ENCODE peak calls at places on chromosomes 5 and 9, in seven cellular contexts. One of them, this sample, is unnamed.

GRCh38 chr5:142845954-142846398 is 75.8 kb downstream of the ARHGAP26 start:
- DNase-seq in GM12891: no peak
- DNase-seq in HepG2: no peak
- DNase-seq in H1: no peak
- DNase-seq in SK-N-SH: no peak
- DNase-seq in GM12878: no peak
- DNase-seq in K562: no peak
- DNase-seq in this sample: no peak

GRCh38 chr9:134750450-134751155 is 109.0 kb downstream of the COL5A1 start:
- DNase-seq in GM12891: no peak
- DNase-seq in HepG2: no peak
- DNase-seq in H1: no peak
- DNase-seq in SK-N-SH: no peak
- DNase-seq in GM12878: no peak
- DNase-seq in K562: no peak
- DNase-seq in this sample: no peak

GRCh38 chr9:23695572-23695971 is 130.5 kb downstream of the ELAVL2 start:
- DNase-seq in GM12891: no peak
- DNase-seq in HepG2: no peak
- DNase-seq in H1: no peak
- DNase-seq in SK-N-SH: no peak
- DNase-seq in GM12878: no peak
- DNase-seq in K562: no peak
- DNase-seq in this sample: no peak

GRCh38 chr9:16712800-16713199 is 157.7 kb downstream of the BNC2 start:
- DNase-seq in GM12891: no peak
- DNase-seq in HepG2: no peak
- DNase-seq in H1: no peak
- DNase-seq in SK-N-SH: no peak
- DNase-seq in GM12878: no peak
- DNase-seq in K562: no peak
- DNase-seq in this sample: no peak

GRCh38 chr9:137319976-137320551 is 18.0 kb upstream of the NRARP start:
- DNase-seq in GM12891: no peak
- DNase-seq in HepG2: no peak
- DNase-seq in H1: peak; percentile 44
- DNase-seq in SK-N-SH: peak; percentile 40
- DNase-seq in GM12878: no peak
- DNase-seq in K562: no peak
- DNase-seq in this sample: no peak

GRCh38 chr5:13865317-13865716 is 79.2 kb downstream of the DNAH5 start:
- DNase-seq in GM12891: no peak
- DNase-seq in HepG2: no peak
- DNase-seq in H1: no peak
- DNase-seq in SK-N-SH: no peak
- DNase-seq in GM12878: no peak
- DNase-seq in K562: no peak
- DNase-seq in this sample: no peak

GRCh38 chr5:179908528-179908927 is 831 bp upstream of the TBC1D9B start:
- DNase-seq in GM12891: no peak
- DNase-seq in HepG2: peak; percentile 32
- DNase-seq in H1: peak; percentile 82
- DNase-seq in SK-N-SH: peak; percentile 67
- DNase-seq in GM12878: no peak
- DNase-seq in K562: no peak
- DNase-seq in this sample: no peak

GRCh38 chr5:124906339-124907097 is 160.1 kb upstream of the ZNF608 start:
- DNase-seq in GM12891: no peak
- DNase-seq in HepG2: peak; percentile 17
- DNase-seq in H1: no peak
- DNase-seq in SK-N-SH: peak; percentile 20
- DNase-seq in GM12878: no peak
- DNase-seq in K562: no peak
- DNase-seq in this sample: no peak

GRCh38 chr9:114092336-114092735 is 6.8 kb downstream of the KIF12 start:
- DNase-seq in GM12891: no peak
- DNase-seq in HepG2: no peak
- DNase-seq in H1: no peak
- DNase-seq in SK-N-SH: no peak
- DNase-seq in GM12878: no peak
- DNase-seq in K562: no peak
- DNase-seq in this sample: no peak

GRCh38 chr5:157271740-157272271 is 5.9 kb downstream of the CYFIP2 start:
- DNase-seq in GM12891: peak; percentile 43
- DNase-seq in HepG2: no peak
- DNase-seq in H1: no peak
- DNase-seq in SK-N-SH: no peak
- DNase-seq in GM12878: peak; percentile 93
- DNase-seq in K562: no peak
- DNase-seq in this sample: peak; percentile 50

GRCh38 chr5:128913551-128913950 is 51.7 kb upstream of the SLC27A6 start:
- DNase-seq in GM12891: no peak
- DNase-seq in HepG2: no peak
- DNase-seq in H1: no peak
- DNase-seq in SK-N-SH: no peak
- DNase-seq in GM12878: no peak
- DNase-seq in K562: no peak
- DNase-seq in this sample: no peak

GRCh38 chr9:93978498-93978897 is 23.3 kb upstream of the BARX1 start:
- DNase-seq in GM12891: no peak
- DNase-seq in HepG2: no peak
- DNase-seq in H1: no peak
- DNase-seq in SK-N-SH: no peak
- DNase-seq in GM12878: no peak
- DNase-seq in K562: peak; percentile 3
- DNase-seq in this sample: no peak

GRCh38 chr9:97694768-97695167 is 2.4 kb downstream of the XPA start:
- DNase-seq in GM12891: no peak
- DNase-seq in HepG2: no peak
- DNase-seq in H1: no peak
- DNase-seq in SK-N-SH: no peak
- DNase-seq in GM12878: no peak
- DNase-seq in K562: no peak
- DNase-seq in this sample: no peak

GRCh38 chr9:128342971-128343680 is 2.8 kb downstream of the SLC27A4 start:
- DNase-seq in GM12891: no peak
- DNase-seq in HepG2: no peak
- DNase-seq in H1: no peak
- DNase-seq in SK-N-SH: no peak
- DNase-seq in GM12878: no peak
- DNase-seq in K562: no peak
- DNase-seq in this sample: no peak

GRCh38 chr5:60700347-60700815 is 415 bp upstream of the DEPDC1B start:
- DNase-seq in GM12891: no peak
- DNase-seq in HepG2: peak; percentile 27
- DNase-seq in H1: no peak
- DNase-seq in SK-N-SH: peak; percentile 36
- DNase-seq in GM12878: no peak
- DNase-seq in K562: no peak
- DNase-seq in this sample: no peak

GRCh38 chr9:137461663-137462395 is 2.7 kb upstream of the NSMF start:
- DNase-seq in GM12891: peak; percentile 87
- DNase-seq in HepG2: no peak
- DNase-seq in H1: peak; percentile 89
- DNase-seq in SK-N-SH: no peak
- DNase-seq in GM12878: peak; percentile 49
- DNase-seq in K562: peak; percentile 93
- DNase-seq in this sample: peak; percentile 79

GRCh38 chr5:43227655-43228054 is 35.6 kb downstream of the NIM1K start:
- DNase-seq in GM12891: no peak
- DNase-seq in HepG2: peak; percentile 46
- DNase-seq in H1: no peak
- DNase-seq in SK-N-SH: peak; percentile 52
- DNase-seq in GM12878: no peak
- DNase-seq in K562: peak; percentile 42
- DNase-seq in this sample: no peak

GRCh38 chr5:7628248-7628647 is 222.7 kb downstream of the CFAP90 start:
- DNase-seq in GM12891: no peak
- DNase-seq in HepG2: no peak
- DNase-seq in H1: no peak
- DNase-seq in SK-N-SH: no peak
- DNase-seq in GM12878: no peak
- DNase-seq in K562: no peak
- DNase-seq in this sample: no peak

GRCh38 chr5:150759334-150759583 is 442 bp upstream of the DCTN4 start:
- DNase-seq in GM12891: no peak
- DNase-seq in HepG2: no peak
- DNase-seq in H1: no peak
- DNase-seq in SK-N-SH: no peak
- DNase-seq in GM12878: no peak
- DNase-seq in K562: no peak
- DNase-seq in this sample: no peak

GRCh38 chr5:132177691-132178149 is 49.9 kb downstream of the P4HA2 start:
- DNase-seq in GM12891: no peak
- DNase-seq in HepG2: no peak
- DNase-seq in H1: no peak
- DNase-seq in SK-N-SH: no peak
- DNase-seq in GM12878: no peak
- DNase-seq in K562: no peak
- DNase-seq in this sample: no peak

GRCh38 chr5:50929174-50929573 is 262.7 kb downstream of the PARP8 start:
- DNase-seq in GM12891: no peak
- DNase-seq in HepG2: no peak
- DNase-seq in H1: no peak
- DNase-seq in SK-N-SH: no peak
- DNase-seq in GM12878: no peak
- DNase-seq in K562: no peak
- DNase-seq in this sample: no peak

DNA sequence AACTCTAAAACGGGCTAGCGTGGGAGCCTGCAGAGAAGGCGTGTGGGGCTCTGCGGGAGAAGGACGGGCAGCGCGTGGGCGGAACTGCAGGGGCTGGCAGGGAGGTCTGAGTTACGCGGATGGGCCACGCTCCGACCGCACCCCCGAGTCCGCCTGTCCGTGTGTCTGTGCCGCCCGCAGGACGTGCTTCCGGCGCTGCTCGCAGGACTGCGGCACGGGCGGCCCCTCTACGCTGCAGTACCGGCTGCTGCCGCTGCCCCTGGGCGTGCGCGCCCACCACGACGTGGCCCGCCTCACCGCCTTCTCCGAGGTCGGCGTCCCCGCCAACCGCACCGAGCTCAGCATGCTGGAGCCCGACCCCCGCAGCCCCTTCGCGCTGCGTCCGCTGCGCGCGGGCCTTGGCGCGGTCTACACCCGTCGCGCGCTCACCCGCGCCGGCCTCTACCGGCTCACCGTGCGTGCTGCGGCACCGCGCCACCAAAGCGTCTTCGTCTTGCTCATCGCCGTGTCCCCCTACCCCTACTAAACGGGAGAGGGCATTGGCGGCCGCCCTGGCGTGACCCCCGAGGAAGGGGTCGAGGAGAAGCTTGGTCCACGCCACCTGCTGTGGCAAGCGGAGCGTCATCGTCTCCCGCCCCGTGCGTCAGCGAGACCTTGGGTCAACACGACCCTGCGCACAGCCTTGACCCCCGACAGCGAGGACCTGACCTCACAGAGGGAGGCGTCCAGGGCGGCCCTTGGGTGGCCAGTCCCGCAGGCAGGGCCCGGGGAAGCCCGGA is 11.4 kb upstream of the ASS1 start:
- DNase-seq in GM12891: peak; percentile 71
- DNase-seq in HepG2: no peak
- DNase-seq in H1: peak; percentile 85
- DNase-seq in SK-N-SH: peak; percentile 92
- DNase-seq in GM12878: no peak
- DNase-seq in K562: no peak
- DNase-seq in this sample: no peak
- TF ChIP-seq TAF1 in GM12891: no peak
- TF ChIP-seq TAF1 in HepG2: no peak
- TF ChIP-seq TAF1 in H1: no peak
- TF ChIP-seq TAF1 in SK-N-SH: no peak
- TF ChIP-seq TAF1 in GM12878: no peak
- TF ChIP-seq TAF1 in K562: no peak
- TF ChIP-seq TAF1 in this sample: no peak

DNA sequence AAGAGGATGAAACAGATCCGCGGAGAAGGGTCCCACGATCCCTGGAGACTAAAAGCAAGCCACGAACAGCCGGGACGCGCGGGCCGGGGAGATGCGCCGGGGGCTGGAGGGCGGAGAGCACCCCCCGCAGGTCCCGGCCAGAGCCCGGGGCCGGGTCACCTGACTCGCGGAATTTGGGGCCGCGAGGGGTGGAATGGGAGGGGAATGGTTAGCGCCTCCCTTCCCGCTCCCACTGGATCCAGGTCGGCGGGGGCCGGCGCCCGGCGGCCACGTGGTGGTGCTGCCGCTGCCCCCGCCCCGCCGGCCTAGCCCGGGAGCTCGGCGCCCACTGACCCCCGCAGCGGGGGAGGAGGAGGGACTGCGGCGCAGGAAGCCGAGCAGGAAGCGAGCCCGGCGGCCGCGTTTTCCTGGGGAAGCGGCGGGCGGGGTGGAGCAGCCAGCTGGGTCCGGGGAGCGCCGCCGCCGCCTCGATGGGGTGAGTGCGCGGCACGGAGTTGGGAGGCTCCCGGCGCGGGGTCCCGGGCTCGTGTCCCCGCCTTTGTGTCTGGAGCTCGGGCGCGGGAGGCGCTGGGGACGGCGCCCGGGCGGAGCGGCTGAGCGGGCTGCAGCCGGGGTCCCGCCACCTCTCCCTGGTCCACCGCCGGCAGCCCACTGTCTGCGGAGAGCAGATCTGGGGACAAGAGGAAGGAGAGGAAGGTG is at the start of gene RAI14:
- DNase-seq in GM12891: peak; percentile 32
- DNase-seq in HepG2: peak; percentile 41
- DNase-seq in H1: peak; percentile 86
- DNase-seq in SK-N-SH: peak; percentile 85
- DNase-seq in GM12878: no peak
- DNase-seq in K562: peak; percentile 98
- DNase-seq in this sample: peak; percentile 27
- TF ChIP-seq POLR2AphosphoS5 in GM12891: no peak
- TF ChIP-seq POLR2AphosphoS5 in HepG2: no peak
- TF ChIP-seq POLR2AphosphoS5 in H1: peak; percentile 49
- TF ChIP-seq POLR2AphosphoS5 in SK-N-SH: peak; percentile 72
- TF ChIP-seq POLR2AphosphoS5 in GM12878: no peak
- TF ChIP-seq POLR2AphosphoS5 in K562: peak; percentile 33
- TF ChIP-seq POLR2AphosphoS5 in this sample: no peak

GRCh38 chr5:173567548-173567947 is 48.9 kb downstream of the BOD1 start:
- DNase-seq in GM12891: no peak
- DNase-seq in HepG2: no peak
- DNase-seq in H1: no peak
- DNase-seq in SK-N-SH: no peak
- DNase-seq in GM12878: no peak
- DNase-seq in K562: no peak
- DNase-seq in this sample: no peak
- TF ChIP-seq TAF1 in GM12891: no peak
- TF ChIP-seq TAF1 in HepG2: no peak
- TF ChIP-seq TAF1 in H1: no peak
- TF ChIP-seq TAF1 in SK-N-SH: no peak
- TF ChIP-seq TAF1 in GM12878: no peak
- TF ChIP-seq TAF1 in K562: no peak
- TF ChIP-seq TAF1 in this sample: no peak

DNA sequence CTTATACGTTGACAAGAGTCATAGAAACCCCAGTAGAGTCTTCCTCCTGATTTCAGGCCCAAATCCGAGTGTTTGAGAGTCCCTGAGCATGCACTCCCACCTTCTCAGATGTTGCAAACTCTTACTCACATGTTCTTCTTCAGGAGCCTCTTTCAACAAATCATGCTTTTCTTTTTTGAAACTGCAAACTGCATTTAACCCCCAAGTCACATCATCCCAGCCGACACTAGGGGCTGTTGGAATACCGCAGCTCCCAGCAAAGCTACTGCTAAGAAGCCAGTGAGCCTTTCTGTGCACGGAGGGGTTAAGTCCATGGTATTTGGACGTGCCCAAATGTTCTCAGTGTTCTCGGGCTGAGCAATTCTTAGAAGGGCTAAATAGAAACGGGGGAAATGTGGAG is 282.9 kb downstream of the NFIB start:
- DNase-seq in GM12891: no peak
- DNase-seq in HepG2: no peak
- DNase-seq in H1: no peak
- DNase-seq in SK-N-SH: no peak
- DNase-seq in GM12878: no peak
- DNase-seq in K562: no peak
- DNase-seq in this sample: no peak
- TF ChIP-seq POLR2AphosphoS5 in GM12891: no peak
- TF ChIP-seq POLR2AphosphoS5 in HepG2: no peak
- TF ChIP-seq POLR2AphosphoS5 in H1: no peak
- TF ChIP-seq POLR2AphosphoS5 in SK-N-SH: no peak
- TF ChIP-seq POLR2AphosphoS5 in GM12878: no peak
- TF ChIP-seq POLR2AphosphoS5 in K562: no peak
- TF ChIP-seq POLR2AphosphoS5 in this sample: no peak

This sample was measured in GM12892.